ENCODE peak calls at places on chromosomes 6 and 20, in seven cellular contexts. Y, H, Z, B, J, E and K are unnamed samples.

GRCh38 chr20:47127986-47128385 is 228.5 kb downstream of the ZMYND8 start:
- DNase-seq in Y (no peak), Z (no peak), E (peak; percentile 18), J (no peak), H (no peak), B (no peak), K (no peak)

GRCh38 chr6:680666-681374 is 12.1 kb downstream of the EXOC2 start:
- DNase-seq in Z (no peak), J (no peak), H (no peak), Y (no peak), B (no peak), E (no peak), K (no peak)

GRCh38 chr6:132763269-132763668 is 5.6 kb upstream of the VNN2 start:
- DNase-seq in Y (peak; percentile 30), H (no peak), J (no peak), Z (no peak), B (no peak), E (no peak), K (no peak)

GRCh38 chr20:53187402-53187801 is 215.2 kb downstream of the TSHZ2 start:
- DNase-seq in Z (no peak), B (no peak), Y (no peak), H (no peak), J (no peak), E (no peak), K (no peak)

GRCh38 chr20:51043811-51044210 is 20.9 kb upstream of the KCNG1 start:
- DNase-seq in H (no peak), J (no peak), Z (peak; percentile 84), B (no peak), E (no peak), Y (no peak), K (peak; percentile 63)

GRCh38 chr20:32192698-32193097 is 14.8 kb downstream of the PLAGL2 start:
- DNase-seq in H (no peak), E (no peak), B (no peak), Z (no peak), J (no peak), Y (no peak), K (no peak)

GRCh38 chr6:32198866-32199265 is 6.4 kb upstream of the GPSM3 start:
- DNase-seq in B (peak; percentile 74), J (no peak), E (no peak), Y (no peak), Z (no peak), H (no peak), K (no peak)

GRCh38 chr6:155676346-155676745 is 220.7 kb upstream of the NOX3 start:
- DNase-seq in J (no peak), E (no peak), Z (no peak), H (no peak), Y (no peak), B (no peak), K (no peak)

GRCh38 chr6:90088009-90088408 is 193.7 kb downstream of the GJA10 start:
- DNase-seq in Y (peak; percentile 5), E (no peak), J (no peak), H (no peak), B (no peak), Z (peak; percentile 86), K (peak; percentile 63)

GRCh38 chr6:12950879-12951814 is 234.6 kb downstream of the PHACTR1 start:
- DNase-seq in H (no peak), E (no peak), B (no peak), Z (no peak), J (peak; percentile 29), Y (no peak), K (no peak)

GRCh38 chr20:9903048-9903651 is 64.3 kb upstream of the PAK5 start:
- DNase-seq in J (no peak), B (no peak), Y (peak; percentile 4), H (no peak), E (peak; percentile 70), Z (no peak), K (no peak)

GRCh38 chr6:146590492-146590891 is 8.3 kb upstream of the ADGB start:
- DNase-seq in Z (no peak), J (no peak), E (no peak), Y (no peak), B (no peak), H (no peak), K (no peak)

GRCh38 chr20:40925829-40926228 is 102.8 kb upstream of the TOP1 start:
- DNase-seq in Z (no peak), H (no peak), J (no peak), B (no peak), E (no peak), Y (no peak), K (no peak)

GRCh38 chr20:45370571-45371204 is 7.4 kb downstream of the TP53TG5 start:
- DNase-seq in B (no peak), H (no peak), E (no peak), Z (no peak), Y (no peak), J (no peak), K (no peak)

GRCh38 chr20:10771435-10772140 is 97.8 kb upstream of the JAG1 start:
- DNase-seq in J (no peak), Z (peak; percentile 38), E (no peak), H (no peak), Y (no peak), B (no peak), K (no peak)

GRCh38 chr6:42251911-42252637 is 34.4 kb upstream of the MRPS10 start:
- DNase-seq in Z (no peak), Y (no peak), E (no peak), H (no peak), B (peak; percentile 92), J (peak; percentile 78), K (peak; percentile 85)

GRCh38 chr6:1402369-1402768 is 13.0 kb downstream of the FOXF2 start:
- DNase-seq in J (no peak), Y (no peak), Z (no peak), B (no peak), E (no peak), H (no peak), K (no peak)

GRCh38 chr6:167858086-167858591 is 31.4 kb downstream of the AFDN start:
- DNase-seq in E (no peak), Y (peak; percentile 55), Z (peak; percentile 51), H (no peak), B (no peak), J (no peak), K (peak; percentile 81)

GRCh38 chr20:48409216-48409615 is 418.6 kb downstream of the PREX1 start:
- DNase-seq in B (no peak), Y (no peak), H (no peak), E (no peak), J (no peak), Z (no peak), K (no peak)

GRCh38 chr6:163263998-163264661 is 150.4 kb upstream of the QKI start:
- DNase-seq in Y (no peak), E (peak; percentile 20), H (no peak), Z (no peak), B (no peak), J (peak; percentile 70), K (no peak)

GRCh38 chr20:10492065-10492464 is 57.0 kb downstream of the SLX4IP start:
- DNase-seq in B (no peak), H (no peak), Y (no peak), J (no peak), Z (peak; percentile 70), E (no peak), K (peak; percentile 66)

GRCh38 chr6:99614430-99615161 is 8.0 kb downstream of the PRDM13 start:
- DNase-seq in E (peak; percentile 76), Z (no peak), Y (peak; percentile 68), B (no peak), J (no peak), H (no peak), K (no peak)

GRCh38 chr6:151068761-151069312 is 170.9 kb upstream of the AKAP12 start:
- DNase-seq in J (no peak), B (no peak), Z (peak; percentile 62), E (no peak), Y (no peak), H (no peak), K (peak; percentile 89)

GRCh38 chr6:151067684-151068596 is 171.8 kb upstream of the AKAP12 start:
- DNase-seq in E (no peak), B (peak; percentile 87), J (peak; percentile 76), Z (peak; percentile 97), H (no peak), Y (peak; percentile 25), K (peak; percentile 97)

GRCh38 chr6:151069641-151070040 is 170.1 kb upstream of the AKAP12 start:
- DNase-seq in Y (no peak), B (no peak), H (no peak), J (no peak), E (no peak), Z (no peak), K (no peak)

GRCh38 chr6:151071295-151071694 is 168.5 kb upstream of the AKAP12 start:
- DNase-seq in E (no peak), J (peak; percentile 53), B (no peak), H (no peak), Z (peak; percentile 91), Y (no peak), K (peak; percentile 88)

GRCh38 chr6:151070666-151071065 is 169.1 kb upstream of the AKAP12 start:
- DNase-seq in Z (peak; percentile 92), J (no peak), B (no peak), H (no peak), Y (no peak), E (no peak), K (peak; percentile 60)
- H3K4me3 ChIP-seq in Z (peak overlapping the region; percentile 13), J (no peak overlapping the region), B (no peak overlapping the region), H (no peak overlapping the region), Y (no peak overlapping the region), E (no peak overlapping the region), K (peak overlapping the region; percentile 20)

DNA sequence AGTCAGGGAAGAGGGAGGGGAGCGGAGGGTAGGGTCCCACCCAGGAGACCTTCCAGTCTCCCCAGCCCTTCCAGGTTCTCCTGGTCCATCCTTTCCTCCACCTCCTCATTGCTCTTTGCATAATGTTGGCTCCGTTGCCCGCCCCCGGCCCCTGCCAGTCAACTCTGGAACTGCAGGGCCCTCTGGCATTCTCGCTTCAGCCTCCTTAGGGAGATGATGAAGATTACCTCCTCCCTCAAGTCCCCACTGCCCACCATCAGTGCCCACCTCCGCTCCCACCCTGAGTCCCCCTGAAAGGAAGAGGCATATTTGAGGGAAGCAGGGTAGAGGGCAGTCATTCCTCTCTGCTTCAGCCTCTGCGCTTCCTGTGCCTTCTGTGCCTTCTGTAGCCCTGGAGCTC is 8.5 kb downstream of the TMEM63B start:
- DNase-seq in E (no peak), J (no peak), B (no peak), H (no peak), Z (no peak), Y (no peak), K (no peak)
- TF ChIP-seq CTCF in E (no peak), J (no peak), B (no peak), H (no peak), Z (peak; percentile 10), Y (peak; percentile 12), K (no peak)

GRCh38 chr6:160348209-160348551 is at the start of gene SLC22A3:
- DNase-seq in E (peak; percentile 69), Z (no peak), B (no peak), Y (no peak), H (no peak), J (no peak), K (no peak)
- H3K4me3 ChIP-seq in E (peak within 1 kb of the TSS; percentile 54), Z (peak within 1 kb of the TSS; percentile 17), B (peak within 1 kb of the TSS; percentile 70), Y (no peak within 1 kb of the TSS), H (peak within 1 kb of the TSS; percentile 72), J (peak within 1 kb of the TSS; percentile 47), K (peak within 1 kb of the TSS; percentile 51)

GRCh38 chr20:18287546-18287914 is 797 bp upstream of the ZNF133 start:
- DNase-seq in Z (no peak), H (no peak), Y (no peak), B (peak; percentile 77), E (no peak), J (peak; percentile 27), K (no peak)

GRCh38 chr20:18284805-18285533 is 3.4 kb upstream of the ZNF133 start:
- DNase-seq in Y (no peak), B (no peak), E (no peak), H (no peak), J (no peak), Z (peak; percentile 4), K (no peak)

GRCh38 chr20:18287915-18288747 is at the start of gene ZNF133:
- DNase-seq in H (peak; percentile 66), Z (peak; percentile 89), E (peak; percentile 96), Y (peak; percentile 95), J (peak; percentile 96), B (peak; percentile 98), K (peak; percentile 88)

GRCh38 chr20:18288748-18289705 is 700 bp downstream of the ZNF133 start:
- DNase-seq in B (no peak), Y (no peak), Z (peak; percentile 17), J (no peak), H (no peak), E (peak; percentile 31), K (peak; percentile 9)
- TF ChIP-seq CTCF in B (no peak), Y (no peak), Z (no peak), J (no peak), H (no peak), E (no peak), K (no peak)